ENCODE peak calls at places on chromosomes 12 and 14, in six cellular contexts. D is trophoblast cell, R is AML-193, A is anterior cingulate cortex, O is T follicular helper cell, X is ureter. S is an unnamed sample.

GRCh38 chr12:121949643-121950397 is 31.4 kb downstream of the CFAP251 start:
- DNase-seq in R (no peak), X (no peak), D (peak; percentile 87), A (no peak), O (no peak), S (no peak)

GRCh38 chr14:26276757-26277156 is 321.1 kb downstream of the NOVA1 start:
- DNase-seq in R (no peak), O (no peak), X (no peak), A (no peak), D (no peak), S (no peak)

GRCh38 chr14:75939200-75939599 is 42.6 kb downstream of the TGFB3 start:
- DNase-seq in D (no peak), R (no peak), X (no peak), A (no peak), O (no peak), S (no peak)

GRCh38 chr14:50943261-50943942 is 881 bp downstream of the PYGL start:
- DNase-seq in D (peak; percentile 90), R (no peak), X (peak; percentile 53), A (no peak), O (no peak), S (no peak)

GRCh38 chr12:91912178-91912577 is 233.5 kb downstream of the BTG1 start:
- DNase-seq in O (no peak), R (no peak), X (no peak), D (no peak), A (no peak), S (no peak)

GRCh38 chr14:55976219-55976618 is 142.0 kb upstream of the PELI2 start:
- DNase-seq in R (no peak), O (no peak), D (no peak), X (no peak), A (no peak), S (no peak)

GRCh38 chr12:76026643-76027063 is 4.9 kb downstream of the PHLDA1 start:
- DNase-seq in R (no peak), A (no peak), D (no peak), X (no peak), O (no peak), S (no peak)

GRCh38 chr12:101653503-101653902 is 43.9 kb upstream of the CHPT1 start:
- DNase-seq in D (no peak), X (no peak), A (no peak), O (no peak), R (no peak), S (no peak)

GRCh38 chr12:2311001-2311778 is 258.4 kb downstream of the CACNA1C start:
- DNase-seq in O (no peak), R (no peak), D (no peak), A (no peak), X (no peak), S (no peak)

GRCh38 chr14:54364555-54365415 is 32.0 kb upstream of the CDKN3 start:
- DNase-seq in D (peak; percentile 4), X (no peak), O (no peak), R (no peak), A (no peak), S (no peak)

GRCh38 chr12:105587237-105587636 is 256.7 kb downstream of the C12orf75 start:
- DNase-seq in R (no peak), D (no peak), X (no peak), A (no peak), O (no peak), S (no peak)

GRCh38 chr12:45933504-45933903 is 56.9 kb downstream of the SCAF11 start:
- DNase-seq in R (no peak), X (no peak), D (no peak), O (no peak), A (no peak), S (no peak)

GRCh38 chr12:55642275-55643068 is 5.8 kb downstream of the OR10P1 start:
- DNase-seq in A (no peak), D (peak; percentile 13), R (peak; percentile 98), O (no peak), X (no peak), S (no peak)

GRCh38 chr12:107200394-107200793 is 107.0 kb upstream of the CRY1 start:
- DNase-seq in X (no peak), R (no peak), D (no peak), O (no peak), A (no peak), S (no peak)

GRCh38 chr14:95432152-95433093 is 84.0 kb downstream of the SYNE3 start:
- DNase-seq in O (no peak), R (no peak), A (peak; percentile 9), D (peak; percentile 35), X (no peak), S (no peak)

GRCh38 chr12:87779858-87780498 is 249.2 kb downstream of the C12orf50 start:
- DNase-seq in R (no peak), X (no peak), O (no peak), A (no peak), D (no peak), S (no peak)

GRCh38 chr12:96112733-96113132 is 77.3 kb upstream of the LTA4H start:
- DNase-seq in O (no peak), X (no peak), R (no peak), D (no peak), A (no peak), S (no peak)

GRCh38 chr12:107845980-107846659 is 71.6 kb downstream of the ASCL4 start:
- DNase-seq in A (no peak), O (no peak), R (no peak), X (no peak), D (no peak), S (no peak)

GRCh38 chr12:60415361-60415760 is 819.5 kb downstream of the SLC16A7 start:
- DNase-seq in R (no peak), O (no peak), D (no peak), A (no peak), X (no peak), S (no peak)

GRCh38 chr14:103528158-103528511 is 861 bp upstream of the TRMT61A start:
- DNase-seq in R (no peak), X (no peak), A (no peak), O (no peak), D (no peak), S (no peak)

GRCh38 chr12:4171742-4172141 is 101.8 kb upstream of the CCND2 start:
- DNase-seq in D (no peak), X (no peak), R (no peak), O (no peak), A (no peak), S (no peak)

GRCh38 chr12:32559434-32559833 is 119.7 kb upstream of the DNM1L start:
- DNase-seq in A (no peak), R (no peak), O (no peak), D (no peak), X (no peak), S (no peak)

GRCh38 chr12:86669010-86669409 is 412.8 kb upstream of the MGAT4C start:
- DNase-seq in R (no peak), O (no peak), D (peak; percentile 86), X (peak; percentile 48), A (no peak), S (no peak)

GRCh38 chr14:71322660-71323250 is 415.5 kb downstream of the PCNX1 start:
- DNase-seq in A (no peak), X (no peak), D (peak; percentile 18), R (peak; percentile 68), O (no peak), S (no peak)